ENCODE peak calls at places on chromosomes 6 and 20, in four cellular contexts. O is upper lobe of right lung, T is vagina, Z is aorta. R is an unnamed sample.

GRCh38 chr6:3382399-3383279 is 74.2 kb downstream of the SLC22A23 start:
- DNase-seq in O (no peak), T (no peak), Z (no peak), R (no peak)

GRCh38 chr20:34927736-34928135 is 27.9 kb downstream of the GSS start:
- DNase-seq in O (no peak), T (no peak), Z (no peak), R (no peak)

GRCh38 chr20:44137210-44137781 is 49.7 kb downstream of the JPH2 start:
- DNase-seq in O (no peak), T (no peak), Z (peak; percentile 86), R (no peak)

GRCh38 chr6:96520851-96521115 is 823 bp upstream of the UFL1 start:
- DNase-seq in O (no peak), T (no peak), Z (no peak), R (no peak)

GRCh38 chr6:89212472-89212871 is 4.7 kb downstream of the GABRR1 start:
- DNase-seq in O (no peak), T (no peak), Z (no peak), R (no peak)

GRCh38 chr6:85449818-85450577 is at the start of gene NT5E:
- DNase-seq in O (peak; percentile 88), T (no peak), Z (peak; percentile 97), R (no peak)

GRCh38 chr20:24795444-24795843 is 153.6 kb upstream of the CST7 start:
- DNase-seq in O (no peak), T (no peak), Z (no peak), R (no peak)

GRCh38 chr6:53369051-53369450 is 20.3 kb upstream of the ELOVL5 start:
- DNase-seq in O (no peak), T (no peak), Z (no peak), R (no peak)

GRCh38 chr20:57966609-57967008 is 256.8 kb upstream of the PMEPA1 start:
- DNase-seq in O (no peak), T (no peak), Z (no peak), R (no peak)

GRCh38 chr6:39849764-39850163 is 57.6 kb downstream of the DAAM2 start:
- DNase-seq in O (no peak), T (no peak), Z (no peak), R (no peak)

GRCh38 chr6:41537359-41537758 is 8.8 kb upstream of the FOXP4 start:
- DNase-seq in O (no peak), T (no peak), Z (no peak), R (no peak)

GRCh38 chr20:45459606-45460005 is 9.9 kb upstream of the WFDC2 start:
- DNase-seq in O (no peak), T (no peak), Z (no peak), R (no peak)

GRCh38 chr6:90982051-90982450 is 395.2 kb upstream of the MAP3K7 start:
- DNase-seq in O (no peak), T (no peak), Z (no peak), R (no peak)

GRCh38 chr20:48350291-48350988 is 477.4 kb downstream of the PREX1 start:
- DNase-seq in O (no peak), T (no peak), Z (peak; percentile 68), R (no peak)

GRCh38 chr6:15621203-15622044 is 41.4 kb downstream of the DTNBP1 start:
- DNase-seq in O (peak; percentile 81), T (no peak), Z (no peak), R (no peak)

GRCh38 chr6:2763345-2763841 is 1.8 kb upstream of the WRNIP1 start:
- DNase-seq in O (peak; percentile 76), T (no peak), Z (peak; percentile 81), R (no peak)

GRCh38 chr6:38836585-38836984 is 121.5 kb downstream of the DNAH8 start:
- DNase-seq in O (no peak), T (no peak), Z (no peak), R (no peak)

GRCh38 chr6:125307964-125308615 is 6.3 kb upstream of the HDDC2 start:
- DNase-seq in O (no peak), T (no peak), Z (no peak), R (no peak)

GRCh38 chr6:34249469-34250370 is 914 bp upstream of the SMIM29 start:
- DNase-seq in O (no peak), T (no peak), Z (peak; percentile 43), R (no peak)

GRCh38 chr6:25612666-25613065 is 39.3 kb upstream of the SCGN start:
- DNase-seq in O (no peak), T (no peak), Z (no peak), R (no peak)

GRCh38 chr6:85673198-85674139 is 30.8 kb upstream of the SYNCRIP start:
- DNase-seq in O (no peak), T (no peak), Z (no peak), R (no peak)

GRCh38 chr6:149060985-149061760 is 256.3 kb upstream of the TAB2 start:
- DNase-seq in O (no peak), T (no peak), Z (no peak), R (no peak)

GRCh38 chr20:48301189-48301588 is 515.9 kb upstream of the SULF2 start:
- DNase-seq in O (no peak), T (no peak), Z (no peak), R (no peak)

GRCh38 chr20:36881888-36882287 is 6.0 kb downstream of the TLDC2 start:
- DNase-seq in O (peak; percentile 10), T (no peak), Z (no peak), R (no peak)

GRCh38 chr6:77633993-77634392 is 18.8 kb upstream of the MEI4 start:
- DNase-seq in O (no peak), T (no peak), Z (no peak), R (no peak)

GRCh38 chr20:48730977-48731376 is 96.8 kb downstream of the PREX1 start:
- DNase-seq in O (no peak), T (no peak), Z (no peak), R (no peak)

GRCh38 chr6:47440722-47441121 is 36.9 kb upstream of the CD2AP start:
- DNase-seq in O (no peak), T (no peak), Z (no peak), R (no peak)

GRCh38 chr6:157632821-157633220 is 190.2 kb upstream of the SNX9 start:
- DNase-seq in O (no peak), T (no peak), Z (peak; percentile 11), R (no peak)

GRCh38 chr6:81890846-81891245 is 138.4 kb upstream of the TENT5A start:
- DNase-seq in O (no peak), T (no peak), Z (no peak), R (no peak)

GRCh38 chr6:45803071-45803470 is 212.6 kb downstream of the CLIC5 start:
- DNase-seq in O (no peak), T (no peak), Z (no peak), R (no peak)

GRCh38 chr6:106163446-106163965 is 77.4 kb downstream of the PRDM1 start:
- DNase-seq in O (no peak), T (no peak), Z (no peak), R (no peak)

GRCh38 chr20:39849664-39850063 is 839.4 kb downstream of the MAFB start:
- DNase-seq in O (peak; percentile 72), T (no peak), Z (peak; percentile 92), R (no peak)

GRCh38 chr20:42941629-42942028 is 248.1 kb downstream of the PTPRT start:
- DNase-seq in O (no peak), T (no peak), Z (no peak), R (no peak)

GRCh38 chr6:30740540-30740870 is 2.0 kb downstream of the FLOT1 start:
- DNase-seq in O (no peak), T (no peak), Z (no peak), R (no peak)

GRCh38 chr6:40947876-40948514 is 91.0 kb downstream of the UNC5CL start:
- DNase-seq in O (no peak), T (no peak), Z (no peak), R (no peak)

GRCh38 chr6:114879719-114880118 is 536.9 kb upstream of the HS3ST5 start:
- DNase-seq in O (no peak), T (no peak), Z (no peak), R (no peak)

GRCh38 chr6:57177545-57178225 is 5.6 kb downstream of the BAG2 start:
- DNase-seq in O (no peak), T (no peak), Z (peak; percentile 74), R (no peak)

GRCh38 chr6:57172136-57173055 is at the start of gene BAG2:
- DNase-seq in O (peak; percentile 92), T (no peak), Z (peak; percentile 97), R (peak; percentile 82)

GRCh38 chr6:57173056-57173885 is 1.1 kb downstream of the BAG2 start:
- DNase-seq in O (no peak), T (no peak), Z (no peak), R (peak; percentile 30)

GRCh38 chr6:57174511-57174907 is 2.4 kb downstream of the BAG2 start:
- DNase-seq in O (no peak), T (no peak), Z (no peak), R (no peak)

GRCh38 chr6:57173886-57174510 is 1.9 kb downstream of the BAG2 start:
- DNase-seq in O (no peak), T (no peak), Z (no peak), R (no peak)
- H3K4me3 ChIP-seq in O (peak overlapping the region; percentile 71), T (peak overlapping the region; percentile 72), Z (peak overlapping the region; percentile 98), R (peak overlapping the region; percentile 57)

GRCh38 chr6:11209941-11210340 is 22.5 kb downstream of the NEDD9 start:
- DNase-seq in O (no peak), T (no peak), Z (no peak), R (no peak)

GRCh38 chr6:11211235-11211634 is 21.2 kb downstream of the NEDD9 start:
- DNase-seq in O (no peak), T (no peak), Z (no peak), R (no peak)

GRCh38 chr6:11210386-11211138 is 21.9 kb downstream of the NEDD9 start:
- DNase-seq in O (no peak), T (no peak), Z (no peak), R (no peak)

GRCh38 chr6:11208267-11208666 is 24.2 kb downstream of the NEDD9 start:
- DNase-seq in O (no peak), T (no peak), Z (no peak), R (no peak)

DNA sequence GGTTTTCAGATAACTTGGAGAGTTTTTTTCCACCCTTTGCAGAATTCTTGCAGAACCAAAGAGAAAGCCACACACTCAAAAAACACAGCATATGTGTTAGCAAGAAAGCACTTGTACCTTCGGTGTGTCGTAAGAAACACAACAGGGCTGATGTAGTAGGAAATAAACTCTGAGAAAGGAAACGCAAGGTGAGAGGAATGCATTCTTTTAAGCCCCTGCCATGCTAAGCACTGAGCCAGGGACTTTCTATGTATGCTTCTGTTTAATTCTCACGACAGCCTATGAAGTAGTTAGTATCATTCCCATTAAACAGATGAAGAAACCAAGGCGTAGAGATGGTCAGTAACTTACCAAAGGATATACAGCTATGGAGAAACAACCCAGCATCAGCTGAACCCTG is 23.1 kb downstream of the NEDD9 start:
- DNase-seq in O (no peak), T (no peak), Z (no peak), R (no peak)
- H3K4me1 ChIP-seq in O (peaks cover 88% of the 10 kb centered on the region), T (peaks cover 74% of the 10 kb centered on the region), Z (peaks cover 9% of the 10 kb centered on the region), R (no peaks in the 10 kb centered on the region)

GRCh38 chr6:26611599-26611998 is 14.8 kb downstream of the ABT1 start:
- DNase-seq in O (no peak), T (no peak), Z (no peak), R (no peak)

GRCh38 chr6:26613717-26614683 is 17.2 kb downstream of the ABT1 start:
- DNase-seq in O (no peak), T (no peak), Z (peak; percentile 76), R (peak; percentile 31)

GRCh38 chr6:26607434-26608230 is 10.9 kb downstream of the ABT1 start:
- DNase-seq in O (no peak), T (no peak), Z (no peak), R (peak; percentile 73)

GRCh38 chr6:26609463-26609862 is 12.7 kb downstream of the ABT1 start:
- DNase-seq in O (no peak), T (no peak), Z (no peak), R (no peak)

GRCh38 chr6:26613201-26613600 is 16.4 kb downstream of the ABT1 start:
- DNase-seq in O (no peak), T (no peak), Z (no peak), R (no peak)
- H3K4me3 ChIP-seq in O (no peak overlapping the region), T (no peak overlapping the region), Z (no peak overlapping the region), R (peak overlapping the region; percentile 67)

GRCh38 chr6:72948153-72948552 is 277.1 kb downstream of the KHDC1L start:
- DNase-seq in O (no peak), T (no peak), Z (no peak), R (no peak)
- H3K4me1 ChIP-seq in O (no peaks in the 10 kb centered on the region), T (no peaks in the 10 kb centered on the region), Z (peaks cover 10% of the 10 kb centered on the region), R (no peaks in the 10 kb centered on the region)